ENCODE peak calls at places on chromosomes 5 and 9, in seven cellular contexts. One of them, this sample, is unnamed.

GRCh38 chr9:96027271-96028131 is 152.0 kb downstream of the ERCC6L2 start:
- DNase-seq in trophoblast cell: no peak
- DNase-seq in H9: peak
- DNase-seq in IMR-90: no peak
- DNase-seq in neuronal stem cell: no peak
- DNase-seq in mesendoderm: peak
- DNase-seq in mesenchymal stem cell: no peak
- DNase-seq in this sample: peak

GRCh38 chr5:146647656-146648199 is 131.7 kb upstream of the GPR151 start:
- DNase-seq in trophoblast cell: peak
- DNase-seq in H9: no peak
- DNase-seq in IMR-90: no peak
- DNase-seq in neuronal stem cell: no peak
- DNase-seq in mesendoderm: peak
- DNase-seq in mesenchymal stem cell: no peak
- DNase-seq in this sample: no peak

GRCh38 chr9:38700695-38701094 is 19.2 kb downstream of the FAM240B start:
- DNase-seq in trophoblast cell: no peak
- DNase-seq in H9: no peak
- DNase-seq in IMR-90: peak
- DNase-seq in neuronal stem cell: no peak
- DNase-seq in mesendoderm: no peak
- DNase-seq in mesenchymal stem cell: no peak
- DNase-seq in this sample: no peak

GRCh38 chr5:110853267-110853666 is 114.5 kb downstream of the SLC25A46 start:
- DNase-seq in trophoblast cell: no peak
- DNase-seq in H9: no peak
- DNase-seq in IMR-90: peak
- DNase-seq in neuronal stem cell: no peak
- DNase-seq in mesendoderm: peak
- DNase-seq in mesenchymal stem cell: peak
- DNase-seq in this sample: no peak

GRCh38 chr5:56729488-56729887 is 85.9 kb upstream of the MAP3K1 start:
- DNase-seq in trophoblast cell: no peak
- DNase-seq in H9: no peak
- DNase-seq in IMR-90: no peak
- DNase-seq in neuronal stem cell: no peak
- DNase-seq in mesendoderm: no peak
- DNase-seq in mesenchymal stem cell: no peak
- DNase-seq in this sample: no peak

GRCh38 chr5:83077662-83078261 is 415 bp downstream of the XRCC4 start:
- DNase-seq in trophoblast cell: no peak
- DNase-seq in H9: no peak
- DNase-seq in IMR-90: peak
- DNase-seq in neuronal stem cell: no peak
- DNase-seq in mesendoderm: peak
- DNase-seq in mesenchymal stem cell: peak
- DNase-seq in this sample: no peak

GRCh38 chr5:3075309-3075708 is 323.8 kb upstream of the IRX2 start:
- DNase-seq in trophoblast cell: no peak
- DNase-seq in H9: no peak
- DNase-seq in IMR-90: no peak
- DNase-seq in neuronal stem cell: no peak
- DNase-seq in mesendoderm: peak
- DNase-seq in mesenchymal stem cell: no peak
- DNase-seq in this sample: no peak

GRCh38 chr5:177446184-177447065 is at the start of gene PRR7:
- DNase-seq in trophoblast cell: no peak
- DNase-seq in H9: peak
- DNase-seq in IMR-90: peak
- DNase-seq in neuronal stem cell: peak
- DNase-seq in mesendoderm: peak
- DNase-seq in mesenchymal stem cell: peak
- DNase-seq in this sample: peak

GRCh38 chr9:130138791-130139190 is 33.4 kb upstream of the NCS1 start:
- DNase-seq in trophoblast cell: no peak
- DNase-seq in H9: no peak
- DNase-seq in IMR-90: peak
- DNase-seq in neuronal stem cell: no peak
- DNase-seq in mesendoderm: no peak
- DNase-seq in mesenchymal stem cell: peak
- DNase-seq in this sample: no peak

GRCh38 chr5:143135832-143136551 is 267.5 kb downstream of the NR3C1 start:
- DNase-seq in trophoblast cell: no peak
- DNase-seq in H9: no peak
- DNase-seq in IMR-90: peak
- DNase-seq in neuronal stem cell: no peak
- DNase-seq in mesendoderm: no peak
- DNase-seq in mesenchymal stem cell: no peak
- DNase-seq in this sample: no peak

GRCh38 chr9:17757816-17758215 is 178.9 kb downstream of the SH3GL2 start:
- DNase-seq in trophoblast cell: no peak
- DNase-seq in H9: no peak
- DNase-seq in IMR-90: peak
- DNase-seq in neuronal stem cell: no peak
- DNase-seq in mesendoderm: no peak
- DNase-seq in mesenchymal stem cell: no peak
- DNase-seq in this sample: no peak

GRCh38 chr5:76401801-76402250 is 1.3 kb upstream of the IQGAP2 start:
- DNase-seq in trophoblast cell: no peak
- DNase-seq in H9: no peak
- DNase-seq in IMR-90: no peak
- DNase-seq in neuronal stem cell: no peak
- DNase-seq in mesendoderm: peak
- DNase-seq in mesenchymal stem cell: no peak
- DNase-seq in this sample: no peak

GRCh38 chr9:37641331-37641730 is 9.4 kb upstream of the FRMPD1 start:
- DNase-seq in trophoblast cell: no peak
- DNase-seq in H9: no peak
- DNase-seq in IMR-90: no peak
- DNase-seq in neuronal stem cell: no peak
- DNase-seq in mesendoderm: no peak
- DNase-seq in mesenchymal stem cell: no peak
- DNase-seq in this sample: no peak

GRCh38 chr5:137366526-137366925 is 132.6 kb downstream of the SPOCK1 start:
- DNase-seq in trophoblast cell: no peak
- DNase-seq in H9: no peak
- DNase-seq in IMR-90: no peak
- DNase-seq in neuronal stem cell: no peak
- DNase-seq in mesendoderm: no peak
- DNase-seq in mesenchymal stem cell: no peak
- DNase-seq in this sample: no peak

GRCh38 chr9:98132806-98133631 is 14.0 kb upstream of the TRIM14 start:
- DNase-seq in trophoblast cell: no peak
- DNase-seq in H9: no peak
- DNase-seq in IMR-90: no peak
- DNase-seq in neuronal stem cell: peak
- DNase-seq in mesendoderm: no peak
- DNase-seq in mesenchymal stem cell: no peak
- DNase-seq in this sample: no peak

GRCh38 chr9:69018688-69019087 is 4.8 kb upstream of the PRKACG start:
- DNase-seq in trophoblast cell: no peak
- DNase-seq in H9: no peak
- DNase-seq in IMR-90: no peak
- DNase-seq in neuronal stem cell: no peak
- DNase-seq in mesendoderm: no peak
- DNase-seq in mesenchymal stem cell: no peak
- DNase-seq in this sample: no peak

GRCh38 chr9:21689851-21690250 is 112.6 kb upstream of the MTAP start:
- DNase-seq in trophoblast cell: no peak
- DNase-seq in H9: no peak
- DNase-seq in IMR-90: no peak
- DNase-seq in neuronal stem cell: no peak
- DNase-seq in mesendoderm: no peak
- DNase-seq in mesenchymal stem cell: no peak
- DNase-seq in this sample: no peak

GRCh38 chr9:76697554-76697953 is 66.7 kb upstream of the PCA3 start:
- DNase-seq in trophoblast cell: no peak
- DNase-seq in H9: no peak
- DNase-seq in IMR-90: no peak
- DNase-seq in neuronal stem cell: no peak
- DNase-seq in mesendoderm: no peak
- DNase-seq in mesenchymal stem cell: no peak
- DNase-seq in this sample: no peak

GRCh38 chr9:98637381-98637780 is 71.4 kb downstream of the GABBR2 start:
- DNase-seq in trophoblast cell: no peak
- DNase-seq in H9: no peak
- DNase-seq in IMR-90: peak
- DNase-seq in neuronal stem cell: no peak
- DNase-seq in mesendoderm: no peak
- DNase-seq in mesenchymal stem cell: no peak
- DNase-seq in this sample: no peak

GRCh38 chr5:55502759-55503158 is 32.0 kb downstream of the PLPP1 start:
- DNase-seq in trophoblast cell: no peak
- DNase-seq in H9: no peak
- DNase-seq in IMR-90: no peak
- DNase-seq in neuronal stem cell: no peak
- DNase-seq in mesendoderm: no peak
- DNase-seq in mesenchymal stem cell: no peak
- DNase-seq in this sample: no peak

GRCh38 chr9:97863314-97863713 is 10.3 kb downstream of the FOXE1 start:
- DNase-seq in trophoblast cell: no peak
- DNase-seq in H9: no peak
- DNase-seq in IMR-90: no peak
- DNase-seq in neuronal stem cell: no peak
- DNase-seq in mesendoderm: no peak
- DNase-seq in mesenchymal stem cell: no peak
- DNase-seq in this sample: no peak

GRCh38 chr9:90092512-90092911 is 487.7 kb downstream of the GADD45G start:
- DNase-seq in trophoblast cell: no peak
- DNase-seq in H9: no peak
- DNase-seq in IMR-90: no peak
- DNase-seq in neuronal stem cell: no peak
- DNase-seq in mesendoderm: no peak
- DNase-seq in mesenchymal stem cell: no peak
- DNase-seq in this sample: no peak

GRCh38 chr5:56507348-56507930 is 274.3 kb upstream of the ANKRD55 start:
- DNase-seq in trophoblast cell: no peak
- DNase-seq in H9: no peak
- DNase-seq in IMR-90: no peak
- DNase-seq in neuronal stem cell: no peak
- DNase-seq in mesendoderm: no peak
- DNase-seq in mesenchymal stem cell: no peak
- DNase-seq in this sample: no peak

GRCh38 chr9:138099803-138100598 is 222.4 kb downstream of the CACNA1B start:
- DNase-seq in trophoblast cell: no peak
- DNase-seq in H9: no peak
- DNase-seq in IMR-90: no peak
- DNase-seq in neuronal stem cell: no peak
- DNase-seq in mesendoderm: no peak
- DNase-seq in mesenchymal stem cell: no peak
- DNase-seq in this sample: no peak

GRCh38 chr9:93004561-93004960 is 53.9 kb upstream of the SUSD3 start:
- DNase-seq in trophoblast cell: no peak
- DNase-seq in H9: no peak
- DNase-seq in IMR-90: no peak
- DNase-seq in neuronal stem cell: no peak
- DNase-seq in mesendoderm: no peak
- DNase-seq in mesenchymal stem cell: no peak
- DNase-seq in this sample: no peak

GRCh38 chr5:9815051-9815450 is 184.9 kb upstream of the TAS2R1 start:
- DNase-seq in trophoblast cell: no peak
- DNase-seq in H9: no peak
- DNase-seq in IMR-90: no peak
- DNase-seq in neuronal stem cell: no peak
- DNase-seq in mesendoderm: peak
- DNase-seq in mesenchymal stem cell: peak
- DNase-seq in this sample: no peak
- H2BK5ac ChIP-seq in trophoblast cell: no peak
- H2BK5ac ChIP-seq in H9: no peak
- H2BK5ac ChIP-seq in IMR-90: no peak
- H2BK5ac ChIP-seq in neuronal stem cell: no peak
- H2BK5ac ChIP-seq in mesendoderm: no peak
- H2BK5ac ChIP-seq in mesenchymal stem cell: no peak
- H2BK5ac ChIP-seq in this sample: no peak

DNA sequence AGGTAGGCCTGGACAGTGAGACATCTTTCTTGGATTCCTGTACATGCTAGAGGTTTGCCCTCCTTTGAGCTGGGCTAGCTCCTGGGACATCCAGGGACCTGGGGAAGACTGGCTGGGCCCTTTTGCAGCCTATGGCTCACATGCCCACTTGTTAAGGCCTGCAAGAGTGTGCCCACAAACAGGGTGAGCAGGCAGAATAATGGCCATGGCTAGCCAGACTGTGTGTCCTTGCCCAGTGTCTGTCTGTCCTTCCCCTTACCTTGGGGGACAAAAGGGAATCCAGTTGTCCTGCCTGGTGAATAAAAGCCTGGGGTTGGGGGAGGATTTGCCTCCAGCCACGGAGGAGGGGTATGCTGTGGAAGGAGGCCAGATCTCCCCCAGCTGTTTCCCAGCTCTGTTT is 13.0 kb upstream of the CXXC5 start:
- DNase-seq in trophoblast cell: no peak
- DNase-seq in H9: no peak
- DNase-seq in IMR-90: no peak
- DNase-seq in neuronal stem cell: no peak
- DNase-seq in mesendoderm: no peak
- DNase-seq in mesenchymal stem cell: no peak
- DNase-seq in this sample: no peak
- H2BK5ac ChIP-seq in trophoblast cell: no peak
- H2BK5ac ChIP-seq in H9: no peak
- H2BK5ac ChIP-seq in IMR-90: no peak
- H2BK5ac ChIP-seq in neuronal stem cell: no peak
- H2BK5ac ChIP-seq in mesendoderm: no peak
- H2BK5ac ChIP-seq in mesenchymal stem cell: no peak
- H2BK5ac ChIP-seq in this sample: no peak

DNA sequence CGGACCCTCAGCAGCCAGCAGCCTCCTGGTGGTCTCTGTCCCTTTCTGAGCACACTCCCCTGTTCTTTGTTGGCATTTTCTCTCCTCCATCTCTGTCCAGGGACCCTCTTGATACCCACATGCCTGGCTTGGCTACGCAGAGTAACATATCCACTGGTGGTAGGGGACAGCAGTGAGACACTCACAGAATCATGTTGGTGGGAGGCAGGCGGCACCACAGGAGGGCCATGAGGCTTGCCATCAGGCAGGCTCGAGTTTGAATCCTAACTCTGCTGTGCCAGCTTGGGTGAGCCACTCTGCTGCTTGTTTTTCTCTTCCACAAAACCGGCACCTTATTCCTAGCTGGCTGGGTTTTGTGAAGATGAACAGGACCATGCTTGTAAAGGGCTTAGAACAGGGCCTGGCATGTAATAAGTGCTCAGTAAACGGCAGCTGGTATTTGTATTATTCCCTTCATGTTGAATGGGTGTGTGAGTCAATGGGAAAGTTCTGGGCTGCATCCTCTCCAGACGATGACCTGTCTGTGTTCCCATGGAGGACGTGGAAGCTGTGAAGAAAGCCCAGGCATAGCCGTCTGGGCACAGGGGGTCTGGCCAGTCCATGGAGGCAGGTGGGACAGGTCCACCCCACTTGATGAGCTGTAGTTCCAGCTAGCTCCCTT is 2.3 kb downstream of the COL27A1 start:
- DNase-seq in trophoblast cell: peak
- DNase-seq in H9: no peak
- DNase-seq in IMR-90: peak
- DNase-seq in neuronal stem cell: no peak
- DNase-seq in mesendoderm: no peak
- DNase-seq in mesenchymal stem cell: peak
- DNase-seq in this sample: no peak
- H2BK5ac ChIP-seq in trophoblast cell: no peak
- H2BK5ac ChIP-seq in H9: no peak
- H2BK5ac ChIP-seq in IMR-90: no peak
- H2BK5ac ChIP-seq in neuronal stem cell: no peak
- H2BK5ac ChIP-seq in mesendoderm: no peak
- H2BK5ac ChIP-seq in mesenchymal stem cell: no peak
- H2BK5ac ChIP-seq in this sample: no peak

GRCh38 chr5:126369083-126369482 is 54.1 kb upstream of the GRAMD2B start:
- DNase-seq in trophoblast cell: no peak
- DNase-seq in H9: no peak
- DNase-seq in IMR-90: no peak
- DNase-seq in neuronal stem cell: no peak
- DNase-seq in mesendoderm: no peak
- DNase-seq in mesenchymal stem cell: no peak
- DNase-seq in this sample: no peak
- H2BK5ac ChIP-seq in trophoblast cell: peak
- H2BK5ac ChIP-seq in H9: no peak
- H2BK5ac ChIP-seq in IMR-90: no peak
- H2BK5ac ChIP-seq in neuronal stem cell: no peak
- H2BK5ac ChIP-seq in mesendoderm: no peak
- H2BK5ac ChIP-seq in mesenchymal stem cell: no peak
- H2BK5ac ChIP-seq in this sample: peak